ENCODE peak calls at places on chromosome 11, in four cellular contexts. T is chondrocyte, U is activated T-cell treated with anti-CD3 and anti-CD28 coated beads for 1 hour, B is RPMI8226. V is an unnamed sample.

GRCh38 chr11:78742430-78742829 is 167.8 kb upstream of the NARS2 start:
- DNase-seq in T (no peak), U (no peak), B (peak), V (no peak)

GRCh38 chr11:70744396-70745185 is 346.3 kb downstream of the CTTN start:
- DNase-seq in T (no peak), U (no peak), B (no peak), V (no peak)

GRCh38 chr11:104175769-104176168 is 11.8 kb upstream of the PDGFD start:
- DNase-seq in T (no peak), U (no peak), B (no peak), V (no peak)

GRCh38 chr11:130873766-130874165 is 42.5 kb downstream of the SNX19 start:
- DNase-seq in T (no peak), U (no peak), B (no peak), V (no peak)

GRCh38 chr11:126989942-126990715 is 10.4 kb downstream of the KIRREL3 start:
- DNase-seq in T (peak), U (peak), B (peak), V (peak)

GRCh38 chr11:18352581-18352980 is 30.2 kb downstream of the GTF2H1 start:
- DNase-seq in T (no peak), U (no peak), B (no peak), V (no peak)

GRCh38 chr11:55106391-55106790 is 155.6 kb upstream of the TRIM48 start:
- DNase-seq in T (no peak), U (no peak), B (peak), V (no peak)

GRCh38 chr11:86068138-86068861 is 584 bp downstream of the PICALM start:
- DNase-seq in T (peak), U (peak), B (peak), V (peak)

GRCh38 chr11:45021001-45021400 is 70.3 kb upstream of the TP53I11 start:
- DNase-seq in T (no peak), U (no peak), B (peak), V (no peak)

GRCh38 chr11:57515332-57516060 is at the start of gene SLC43A1:
- DNase-seq in T (peak), U (peak), B (peak), V (peak)

GRCh38 chr11:57597971-57598830 is 716 bp downstream of the SERPING1 start:
- DNase-seq in T (no peak), U (no peak), B (no peak), V (peak)

GRCh38 chr11:503179-503981 is 3.7 kb downstream of the RNH1 start:
- DNase-seq in T (no peak), U (no peak), B (no peak), V (peak)

GRCh38 chr11:68202165-68202564 is 10.9 kb downstream of the KMT5B start:
- DNase-seq in T (no peak), U (no peak), B (no peak), V (no peak)

GRCh38 chr11:65181569-65182257 is at the start of gene CAPN1:
- DNase-seq in T (no peak), U (peak), B (peak), V (peak)

GRCh38 chr11:106398396-106399074 is 321.1 kb downstream of the AASDHPPT start:
- DNase-seq in T (no peak), U (no peak), B (no peak), V (no peak)

GRCh38 chr11:109423114-109423859 is 1.3 kb downstream of the C11orf87 start:
- DNase-seq in T (peak), U (no peak), B (no peak), V (peak)

GRCh38 chr11:23732026-23732425 is 764.8 kb upstream of the LUZP2 start:
- DNase-seq in T (no peak), U (no peak), B (no peak), V (no peak)

GRCh38 chr11:69500285-69501120 is 19.0 kb downstream of the LINC01488 start:
- DNase-seq in T (peak), U (no peak), B (peak), V (peak)

GRCh38 chr11:119338318-119338890 is 2.3 kb downstream of the C1QTNF5 start:
- DNase-seq in T (peak), U (peak), B (peak), V (peak)

GRCh38 chr11:118791961-118792578 is 1.1 kb upstream of the DDX6 start:
- DNase-seq in T (no peak), U (peak), B (no peak), V (no peak)

GRCh38 chr11:108538022-108538424 is 39.8 kb upstream of the POGLUT3 start:
- DNase-seq in T (no peak), U (peak), B (no peak), V (no peak)

GRCh38 chr11:67022961-67023956 is at the start of gene SYT12:
- DNase-seq in T (no peak), U (no peak), B (no peak), V (no peak)

GRCh38 chr11:31887180-31887579 is 76.1 kb upstream of the PAX6 start:
- DNase-seq in T (no peak), U (no peak), B (no peak), V (no peak)

GRCh38 chr11:65719887-65720236 is 736 bp downstream of the RNASEH2C start:
- DNase-seq in T (no peak), U (no peak), B (peak), V (no peak)

GRCh38 chr11:131278472-131278871 is 91.9 kb upstream of the NTM start:
- DNase-seq in T (no peak), U (no peak), B (no peak), V (no peak)

GRCh38 chr11:87666730-87667129 is 508.5 kb downstream of the RAB38 start:
- DNase-seq in T (no peak), U (no peak), B (no peak), V (no peak)

GRCh38 chr11:46296520-46297448 is 19.3 kb downstream of the CREB3L1 start:
- DNase-seq in T (no peak), U (no peak), B (no peak), V (no peak)

GRCh38 chr11:827146-827860 is 416 bp upstream of the CRACR2B start:
- DNase-seq in T (no peak), U (no peak), B (peak), V (peak)

GRCh38 chr11:72230764-72231365 is 6.3 kb downstream of the INPPL1 start:
- DNase-seq in T (peak), U (no peak), B (no peak), V (no peak)

GRCh38 chr11:2930705-2931415 is 1.6 kb upstream of the PHLDA2 start:
- DNase-seq in T (peak), U (no peak), B (peak), V (peak)

GRCh38 chr11:8934735-8935478 is 2.2 kb upstream of the C11orf16 start:
- DNase-seq in T (no peak), U (no peak), B (no peak), V (no peak)

GRCh38 chr11:19498986-19499669 is 213.5 kb upstream of the NAV2 start:
- DNase-seq in T (no peak), U (no peak), B (no peak), V (no peak)

GRCh38 chr11:4084406-4084805 is 10.2 kb upstream of the RRM1 start:
- DNase-seq in T (no peak), U (no peak), B (no peak), V (no peak)

GRCh38 chr11:94504689-94505293 is 7.5 kb upstream of the C11orf97 start:
- DNase-seq in T (no peak), U (no peak), B (peak), V (no peak)

GRCh38 chr11:122853971-122854446 is 15.7 kb downstream of the CRTAM start:
- DNase-seq in T (no peak), U (peak), B (peak), V (no peak)

GRCh38 chr11:69533296-69534165 is 52.1 kb downstream of the LINC01488 start:
- DNase-seq in T (peak), U (no peak), B (no peak), V (peak)

GRCh38 chr11:74238243-74238642 is 67.2 kb downstream of the PPME1 start:
- DNase-seq in T (no peak), U (no peak), B (no peak), V (no peak)

GRCh38 chr11:111148953-111149352 is 96.6 kb upstream of the POU2AF2 start:
- DNase-seq in T (no peak), U (no peak), B (no peak), V (no peak)